ENCODE peak calls at places on chromosome X, in nine cellular contexts. B, H, O, T, P, Y, N, Q and S are unnamed samples.

GRCh38 chrX:105701310-105702052 is 120.9 kb upstream of the NRK start:
- DNase-seq in B (no peak), P (no peak), T (no peak), N (no peak), O (no peak), Q (peak), H (peak), Y (no peak), S (peak)

GRCh38 chrX:43716144-43716543 is 60.0 kb downstream of the MAOA start:
- DNase-seq in N (no peak), H (no peak), T (no peak), Y (no peak), P (no peak), B (no peak), O (no peak), Q (no peak), S (no peak)

GRCh38 chrX:68829594-68830485 is 1.0 kb downstream of the EFNB1 start:
- DNase-seq in H (peak), N (peak), P (no peak), T (no peak), Q (peak), Y (peak), O (peak), B (no peak), S (peak)

GRCh38 chrX:41180194-41180902 is 95.1 kb downstream of the USP9X start:
- DNase-seq in Y (no peak), T (peak), Q (peak), N (no peak), O (peak), B (no peak), P (peak), H (peak), S (peak)

GRCh38 chrX:150446151-150446550 is 83.0 kb downstream of the MAMLD1 start:
- DNase-seq in P (no peak), N (no peak), Q (no peak), O (no peak), H (no peak), Y (no peak), T (no peak), B (no peak), S (no peak)

GRCh38 chrX:133412246-133412645 is 3.0 kb downstream of the GPC4 start:
- DNase-seq in T (no peak), N (no peak), P (no peak), Q (peak), H (no peak), O (no peak), B (no peak), Y (no peak), S (no peak)

GRCh38 chrX:22534643-22535042 is 261.9 kb downstream of the CBLL2 start:
- DNase-seq in O (no peak), P (no peak), N (no peak), B (no peak), T (no peak), Q (peak), Y (no peak), H (peak), S (no peak)

GRCh38 chrX:141220342-141221008 is 21.8 kb downstream of the SPANXC start:
- DNase-seq in H (peak), B (no peak), O (no peak), T (no peak), N (no peak), Y (no peak), P (no peak), Q (peak), S (no peak)

GRCh38 chrX:11341274-11342256 is 48.4 kb downstream of the AMELX start:
- DNase-seq in T (no peak), N (no peak), P (no peak), B (peak), O (no peak), Y (no peak), Q (peak), H (peak), S (no peak)

GRCh38 chrX:43703211-43703791 is 47.2 kb downstream of the MAOA start:
- DNase-seq in Y (no peak), N (no peak), O (no peak), T (no peak), P (no peak), H (no peak), Q (peak), B (no peak), S (no peak)